ENCODE peak calls at places on chromosomes 13 and 19, in nine cellular contexts. One of them, this sample, is unnamed.

GRCh38 chr19:10952809-10953208 is 8.0 kb upstream of the SMARCA4 start:
- DNase-seq in IMR-90: no peak
- DNase-seq in tibial nerve: no peak
- DNase-seq in nephron progenitor cell: no peak
- DNase-seq in neural progenitor cell: no peak
- DNase-seq in activated B cell treated with CpG ODN at 0.5 μM for 24 hours: no peak
- DNase-seq in MM.1S: no peak
- DNase-seq in heart right ventricle: no peak
- DNase-seq in A549: no peak
- DNase-seq in this sample: no peak

GRCh38 chr13:109868583-109869311 is 82.4 kb upstream of the IRS2 start:
- DNase-seq in A549: peak
- DNase-seq in IMR-90: peak
- DNase-seq in tibial nerve: no peak
- DNase-seq in neural progenitor cell: no peak
- DNase-seq in activated B cell treated with CpG ODN at 0.5 μM for 24 hours: no peak
- DNase-seq in heart right ventricle: no peak
- DNase-seq in nephron progenitor cell: no peak
- DNase-seq in MM.1S: no peak
- DNase-seq in this sample: no peak

GRCh38 chr13:19184176-19184575 is 2.6 kb upstream of the TUBA3C start:
- DNase-seq in MM.1S: no peak
- DNase-seq in tibial nerve: no peak
- DNase-seq in activated B cell treated with CpG ODN at 0.5 μM for 24 hours: no peak
- DNase-seq in nephron progenitor cell: no peak
- DNase-seq in IMR-90: no peak
- DNase-seq in A549: no peak
- DNase-seq in neural progenitor cell: no peak
- DNase-seq in heart right ventricle: no peak
- DNase-seq in this sample: no peak

GRCh38 chr19:31533114-31533513 is 183.9 kb upstream of the TSHZ3 start:
- DNase-seq in A549: no peak
- DNase-seq in MM.1S: no peak
- DNase-seq in heart right ventricle: no peak
- DNase-seq in IMR-90: no peak
- DNase-seq in tibial nerve: no peak
- DNase-seq in neural progenitor cell: no peak
- DNase-seq in activated B cell treated with CpG ODN at 0.5 μM for 24 hours: no peak
- DNase-seq in nephron progenitor cell: no peak
- DNase-seq in this sample: peak

GRCh38 chr19:54209058-54209747 is 8.5 kb downstream of the RPS9 start:
- DNase-seq in neural progenitor cell: no peak
- DNase-seq in MM.1S: no peak
- DNase-seq in A549: peak
- DNase-seq in tibial nerve: no peak
- DNase-seq in activated B cell treated with CpG ODN at 0.5 μM for 24 hours: no peak
- DNase-seq in nephron progenitor cell: no peak
- DNase-seq in heart right ventricle: no peak
- DNase-seq in IMR-90: no peak
- DNase-seq in this sample: no peak

GRCh38 chr19:44785993-44786392 is 8.3 kb downstream of the CBLC start:
- DNase-seq in activated B cell treated with CpG ODN at 0.5 μM for 24 hours: no peak
- DNase-seq in tibial nerve: no peak
- DNase-seq in A549: no peak
- DNase-seq in neural progenitor cell: no peak
- DNase-seq in IMR-90: no peak
- DNase-seq in MM.1S: no peak
- DNase-seq in nephron progenitor cell: no peak
- DNase-seq in heart right ventricle: no peak
- DNase-seq in this sample: no peak

GRCh38 chr19:782195-783043 is 14.8 kb upstream of the PTBP1 start:
- DNase-seq in A549: peak
- DNase-seq in nephron progenitor cell: peak
- DNase-seq in tibial nerve: no peak
- DNase-seq in heart right ventricle: no peak
- DNase-seq in IMR-90: peak
- DNase-seq in MM.1S: no peak
- DNase-seq in activated B cell treated with CpG ODN at 0.5 μM for 24 hours: no peak
- DNase-seq in neural progenitor cell: peak
- DNase-seq in this sample: no peak

GRCh38 chr19:5823579-5824281 is 15.8 kb downstream of the FUT6 start:
- DNase-seq in A549: peak
- DNase-seq in IMR-90: no peak
- DNase-seq in activated B cell treated with CpG ODN at 0.5 μM for 24 hours: no peak
- DNase-seq in MM.1S: no peak
- DNase-seq in tibial nerve: no peak
- DNase-seq in neural progenitor cell: no peak
- DNase-seq in heart right ventricle: no peak
- DNase-seq in nephron progenitor cell: no peak
- DNase-seq in this sample: no peak

DNA sequence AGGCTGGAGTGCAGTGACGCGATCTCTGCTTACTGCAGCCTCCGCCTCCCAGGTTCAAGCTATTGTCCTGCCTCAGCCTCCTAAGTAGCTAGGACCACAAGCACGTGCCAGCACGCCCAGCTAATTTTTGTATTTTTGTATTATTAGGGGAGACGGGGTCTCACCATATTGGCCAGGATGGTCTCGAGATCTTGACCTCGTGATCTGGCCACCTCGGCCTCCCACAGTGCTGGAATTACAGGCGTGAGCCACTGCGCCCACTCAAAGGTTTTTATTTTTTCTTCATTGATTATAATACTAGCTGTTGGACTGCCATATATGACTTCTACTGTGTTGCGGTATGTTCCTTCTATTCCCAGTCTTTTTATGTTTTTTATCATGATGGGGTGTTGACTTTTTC is 569.7 kb upstream of the SLITRK6 start:
- DNase-seq in tibial nerve: no peak
- DNase-seq in A549: no peak
- DNase-seq in nephron progenitor cell: no peak
- DNase-seq in neural progenitor cell: no peak
- DNase-seq in heart right ventricle: no peak
- DNase-seq in activated B cell treated with CpG ODN at 0.5 μM for 24 hours: no peak
- DNase-seq in IMR-90: no peak
- DNase-seq in MM.1S: no peak
- DNase-seq in this sample: no peak
- TF ChIP-seq CTCF in tibial nerve: no peak
- TF ChIP-seq CTCF in A549: no peak
- TF ChIP-seq CTCF in nephron progenitor cell: no peak
- TF ChIP-seq CTCF in neural progenitor cell: no peak
- TF ChIP-seq CTCF in heart right ventricle: no peak
- TF ChIP-seq CTCF in activated B cell treated with CpG ODN at 0.5 μM for 24 hours: no peak
- TF ChIP-seq CTCF in IMR-90: no peak
- TF ChIP-seq CTCF in MM.1S: no peak
- TF ChIP-seq CTCF in this sample: no peak

DNA sequence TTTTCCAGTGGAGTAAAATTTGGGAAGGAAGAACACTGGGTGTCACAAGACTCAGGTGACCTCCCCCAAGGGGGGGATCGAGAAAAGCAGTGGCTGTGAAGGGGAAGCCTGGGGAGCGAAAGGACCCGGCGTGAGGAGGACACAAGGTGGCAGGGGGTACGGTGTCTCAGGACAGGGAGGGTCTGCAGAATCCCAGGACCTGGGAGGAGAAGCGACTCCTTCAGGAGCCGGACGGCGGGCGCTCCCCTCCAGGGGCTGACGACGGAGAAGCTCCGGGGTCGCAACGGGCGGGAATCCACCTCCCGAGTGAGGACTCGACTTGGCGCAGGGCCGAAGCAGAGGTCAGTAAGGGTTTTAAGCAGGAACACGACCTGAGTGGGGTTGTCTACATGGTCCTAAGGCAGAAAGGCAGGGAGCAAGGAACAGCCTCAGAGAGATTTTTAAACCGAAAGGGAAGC is 529 bp downstream of the ZNF836 start:
- DNase-seq in tibial nerve: no peak
- DNase-seq in neural progenitor cell: peak
- DNase-seq in IMR-90: no peak
- DNase-seq in heart right ventricle: peak
- DNase-seq in nephron progenitor cell: peak
- DNase-seq in A549: no peak
- DNase-seq in MM.1S: no peak
- DNase-seq in activated B cell treated with CpG ODN at 0.5 μM for 24 hours: peak
- DNase-seq in this sample: peak
- TF ChIP-seq CTCF in tibial nerve: no peak
- TF ChIP-seq CTCF in neural progenitor cell: no peak
- TF ChIP-seq CTCF in IMR-90: no peak
- TF ChIP-seq CTCF in heart right ventricle: no peak
- TF ChIP-seq CTCF in nephron progenitor cell: no peak
- TF ChIP-seq CTCF in A549: no peak
- TF ChIP-seq CTCF in MM.1S: no peak
- TF ChIP-seq CTCF in activated B cell treated with CpG ODN at 0.5 μM for 24 hours: no peak
- TF ChIP-seq CTCF in this sample: no peak

DNA sequence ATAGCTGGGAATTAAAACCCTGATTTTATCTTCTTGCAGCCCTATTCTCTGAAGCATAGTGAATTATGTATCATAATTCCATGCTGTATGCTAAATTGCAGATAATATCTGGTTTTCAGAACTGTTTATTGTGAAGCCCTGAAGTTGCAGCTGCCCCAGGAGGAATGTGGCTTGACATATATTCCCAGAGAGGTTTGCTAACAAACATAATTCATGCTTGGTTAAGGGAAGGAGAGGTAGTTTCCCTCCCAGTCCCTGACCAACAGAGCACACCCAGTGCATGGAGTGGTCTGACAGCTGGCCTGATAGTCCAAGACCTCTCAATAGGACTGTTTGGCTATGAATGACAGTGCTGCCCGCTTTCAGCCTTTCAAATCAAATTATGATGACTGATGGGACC is 500.5 kb upstream of the MIR17HG start:
- DNase-seq in nephron progenitor cell: no peak
- DNase-seq in neural progenitor cell: no peak
- DNase-seq in A549: no peak
- DNase-seq in IMR-90: no peak
- DNase-seq in MM.1S: no peak
- DNase-seq in heart right ventricle: no peak
- DNase-seq in tibial nerve: no peak
- DNase-seq in activated B cell treated with CpG ODN at 0.5 μM for 24 hours: no peak
- DNase-seq in this sample: no peak
- TF ChIP-seq CTCF in nephron progenitor cell: no peak
- TF ChIP-seq CTCF in neural progenitor cell: no peak
- TF ChIP-seq CTCF in A549: no peak
- TF ChIP-seq CTCF in IMR-90: no peak
- TF ChIP-seq CTCF in MM.1S: no peak
- TF ChIP-seq CTCF in heart right ventricle: no peak
- TF ChIP-seq CTCF in tibial nerve: no peak
- TF ChIP-seq CTCF in activated B cell treated with CpG ODN at 0.5 μM for 24 hours: no peak
- TF ChIP-seq CTCF in this sample: no peak

DNA sequence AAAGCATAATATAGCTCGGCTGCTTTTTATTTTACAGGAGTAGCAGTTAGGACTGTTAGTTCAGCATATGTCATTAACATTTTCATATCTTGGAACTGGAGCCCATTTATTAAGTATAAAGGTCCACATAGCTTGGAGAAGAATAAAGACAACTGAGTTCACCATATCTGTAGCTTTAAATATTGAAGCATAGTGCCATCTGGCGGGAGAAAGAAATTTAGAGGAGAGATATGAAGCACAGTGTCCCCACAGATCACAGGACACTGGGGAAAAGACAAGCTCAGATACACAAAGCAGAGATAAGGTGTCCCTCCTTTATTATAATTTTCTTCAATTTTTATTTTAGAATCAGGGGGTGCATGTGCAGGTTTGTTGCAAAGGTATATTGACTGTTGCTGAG is 104.7 kb upstream of the FREM2 start:
- DNase-seq in heart right ventricle: peak
- DNase-seq in A549: peak
- DNase-seq in activated B cell treated with CpG ODN at 0.5 μM for 24 hours: no peak
- DNase-seq in IMR-90: peak
- DNase-seq in neural progenitor cell: peak
- DNase-seq in MM.1S: peak
- DNase-seq in tibial nerve: no peak
- DNase-seq in nephron progenitor cell: peak
- DNase-seq in this sample: no peak
- TF ChIP-seq CTCF in heart right ventricle: peak
- TF ChIP-seq CTCF in A549: peak
- TF ChIP-seq CTCF in activated B cell treated with CpG ODN at 0.5 μM for 24 hours: no peak
- TF ChIP-seq CTCF in IMR-90: peak
- TF ChIP-seq CTCF in neural progenitor cell: peak
- TF ChIP-seq CTCF in MM.1S: peak
- TF ChIP-seq CTCF in tibial nerve: peak
- TF ChIP-seq CTCF in nephron progenitor cell: peak
- TF ChIP-seq CTCF in this sample: peak

DNA sequence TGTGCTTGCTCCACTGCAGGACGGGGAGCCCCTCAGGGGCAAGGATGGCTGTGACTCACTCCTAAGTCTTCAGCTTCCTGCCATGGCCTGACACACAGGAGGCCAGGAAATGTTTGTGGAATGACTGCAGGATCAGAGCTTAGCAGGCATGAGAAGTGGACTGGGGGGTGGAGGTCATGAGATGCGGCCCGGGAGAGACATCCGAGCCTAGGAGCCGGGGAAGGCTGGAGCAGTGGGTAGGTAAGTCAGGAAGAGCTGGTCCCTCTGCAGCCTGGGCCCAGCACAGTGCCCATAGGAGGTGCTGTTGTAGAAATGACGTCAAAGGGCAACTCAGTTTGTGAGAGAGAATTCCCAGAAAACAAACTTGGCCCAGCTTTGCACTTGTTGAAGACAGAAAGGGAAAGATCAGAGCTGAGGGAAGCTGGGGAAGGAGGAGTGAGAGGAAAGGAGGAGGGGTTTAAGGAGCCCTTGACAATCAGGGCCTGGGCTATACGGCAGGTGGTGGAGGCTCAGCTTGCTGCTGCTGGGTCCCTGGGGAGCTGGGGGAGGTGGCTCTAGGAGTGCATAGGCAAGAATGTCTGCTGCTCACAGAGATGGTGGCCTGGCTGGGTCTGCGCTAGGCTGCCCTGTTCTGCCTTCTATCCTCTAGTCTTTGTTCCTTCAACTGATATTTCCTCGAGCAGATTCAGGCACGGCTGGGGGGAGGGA is 18.5 kb downstream of the POU2F2 start:
- DNase-seq in heart right ventricle: no peak
- DNase-seq in neural progenitor cell: no peak
- DNase-seq in activated B cell treated with CpG ODN at 0.5 μM for 24 hours: peak
- DNase-seq in MM.1S: no peak
- DNase-seq in nephron progenitor cell: peak
- DNase-seq in A549: peak
- DNase-seq in IMR-90: peak
- DNase-seq in tibial nerve: no peak
- DNase-seq in this sample: no peak
- TF ChIP-seq CTCF in heart right ventricle: no peak
- TF ChIP-seq CTCF in neural progenitor cell: no peak
- TF ChIP-seq CTCF in activated B cell treated with CpG ODN at 0.5 μM for 24 hours: no peak
- TF ChIP-seq CTCF in MM.1S: no peak
- TF ChIP-seq CTCF in nephron progenitor cell: no peak
- TF ChIP-seq CTCF in A549: peak
- TF ChIP-seq CTCF in IMR-90: peak
- TF ChIP-seq CTCF in tibial nerve: no peak
- TF ChIP-seq CTCF in this sample: no peak

This sample was measured in mesothelial cell of epicardium.